ENCODE peak calls at places on chromosomes 16 and 17, in four cellular contexts. One of them, this sample, is unnamed.

GRCh38 chr17:1111599-1112443 is 68.0 kb downstream of the ABR start:
- DNase-seq in CD4-positive, alpha-beta T cell: no peak
- DNase-seq in mucosa of descending colon: peak
- DNase-seq in neural crest cell: no peak
- DNase-seq in this sample: peak

GRCh38 chr17:45227631-45228120 is 6.0 kb downstream of the FMNL1 start:
- DNase-seq in neural crest cell: no peak
- DNase-seq in CD4-positive, alpha-beta T cell: no peak
- DNase-seq in mucosa of descending colon: no peak
- DNase-seq in this sample: no peak

GRCh38 chr16:71328151-71328550 is 30.4 kb upstream of the CALB2 start:
- DNase-seq in neural crest cell: no peak
- DNase-seq in CD4-positive, alpha-beta T cell: no peak
- DNase-seq in mucosa of descending colon: no peak
- DNase-seq in this sample: no peak

GRCh38 chr17:30905742-30906100 is 317 bp downstream of the TEFM start:
- DNase-seq in mucosa of descending colon: no peak
- DNase-seq in neural crest cell: no peak
- DNase-seq in CD4-positive, alpha-beta T cell: no peak
- DNase-seq in this sample: peak

GRCh38 chr17:80991645-80992076 is at the start of gene CHMP6:
- DNase-seq in mucosa of descending colon: peak
- DNase-seq in CD4-positive, alpha-beta T cell: peak
- DNase-seq in neural crest cell: peak
- DNase-seq in this sample: peak

GRCh38 chr17:77613627-77614026 is 344.9 kb upstream of the TNRC6C start:
- DNase-seq in neural crest cell: no peak
- DNase-seq in mucosa of descending colon: no peak
- DNase-seq in CD4-positive, alpha-beta T cell: no peak
- DNase-seq in this sample: no peak

GRCh38 chr17:47694018-47694817 is at the start of gene TBKBP1:
- DNase-seq in neural crest cell: peak
- DNase-seq in CD4-positive, alpha-beta T cell: peak
- DNase-seq in mucosa of descending colon: peak
- DNase-seq in this sample: peak

GRCh38 chr17:2926019-2926650 is 129.9 kb downstream of the RAP1GAP2 start:
- DNase-seq in CD4-positive, alpha-beta T cell: no peak
- DNase-seq in mucosa of descending colon: no peak
- DNase-seq in neural crest cell: no peak
- DNase-seq in this sample: no peak

GRCh38 chr17:1643999-1644492 is 1.5 kb downstream of the SCARF1 start:
- DNase-seq in neural crest cell: no peak
- DNase-seq in CD4-positive, alpha-beta T cell: no peak
- DNase-seq in mucosa of descending colon: no peak
- DNase-seq in this sample: no peak

GRCh38 chr16:64489449-64489848 is 632.4 kb downstream of the CDH11 start:
- DNase-seq in neural crest cell: no peak
- DNase-seq in CD4-positive, alpha-beta T cell: no peak
- DNase-seq in mucosa of descending colon: no peak
- DNase-seq in this sample: no peak

GRCh38 chr17:17416007-17416399 is 60.8 kb upstream of the MED9 start:
- DNase-seq in neural crest cell: peak
- DNase-seq in mucosa of descending colon: no peak
- DNase-seq in CD4-positive, alpha-beta T cell: no peak
- DNase-seq in this sample: peak

GRCh38 chr16:89828870-89829629 is 775 bp downstream of the SPIRE2 start:
- DNase-seq in mucosa of descending colon: peak
- DNase-seq in CD4-positive, alpha-beta T cell: no peak
- DNase-seq in neural crest cell: no peak
- DNase-seq in this sample: no peak

GRCh38 chr17:12388206-12388605 is 277.5 kb upstream of the MYOCD start:
- DNase-seq in neural crest cell: no peak
- DNase-seq in CD4-positive, alpha-beta T cell: no peak
- DNase-seq in mucosa of descending colon: no peak
- DNase-seq in this sample: no peak

DNA sequence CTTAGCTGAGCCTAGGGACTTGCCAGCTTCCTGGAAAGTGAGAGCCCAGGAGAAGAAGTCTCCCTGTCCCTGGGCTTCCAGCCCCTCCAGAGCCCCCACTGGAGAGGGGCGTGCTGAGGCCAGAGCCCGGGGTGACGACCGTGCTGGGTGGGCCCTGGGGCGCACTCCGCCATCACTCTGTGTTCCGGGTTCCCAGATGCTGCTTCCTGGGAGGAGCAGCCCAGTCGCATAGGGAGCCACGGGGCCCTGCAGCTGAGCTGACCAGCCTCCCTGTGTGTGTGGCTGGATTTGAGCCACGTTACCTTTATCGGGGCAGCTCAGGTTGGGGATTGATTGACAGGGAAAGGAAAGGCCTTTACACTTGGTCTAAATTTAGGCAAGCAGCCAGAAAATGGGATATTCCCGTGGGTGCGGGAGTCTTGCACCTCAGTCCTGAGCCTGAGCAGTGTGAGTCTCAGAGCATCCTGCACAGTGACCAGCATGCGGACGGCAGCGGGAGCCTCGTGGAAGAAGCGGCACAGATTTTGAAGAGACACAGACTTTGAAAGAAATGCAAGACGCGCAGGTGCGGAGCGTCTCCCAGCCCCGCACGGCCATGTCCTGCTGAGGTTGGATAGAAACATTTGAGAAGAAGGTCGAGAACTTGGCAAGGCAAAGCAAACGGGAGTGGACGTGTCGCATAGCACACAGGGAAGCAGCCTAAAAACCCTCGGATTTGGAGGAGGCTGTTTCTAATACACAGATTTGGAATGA is 51.3 kb upstream of the ZNF750 start:
- DNase-seq in CD4-positive, alpha-beta T cell: no peak
- DNase-seq in neural crest cell: no peak
- DNase-seq in mucosa of descending colon: no peak
- DNase-seq in this sample: no peak
- TF ChIP-seq CTCF in CD4-positive, alpha-beta T cell: no peak
- TF ChIP-seq CTCF in neural crest cell: no peak
- TF ChIP-seq CTCF in mucosa of descending colon: no peak
- TF ChIP-seq CTCF in this sample: no peak

DNA sequence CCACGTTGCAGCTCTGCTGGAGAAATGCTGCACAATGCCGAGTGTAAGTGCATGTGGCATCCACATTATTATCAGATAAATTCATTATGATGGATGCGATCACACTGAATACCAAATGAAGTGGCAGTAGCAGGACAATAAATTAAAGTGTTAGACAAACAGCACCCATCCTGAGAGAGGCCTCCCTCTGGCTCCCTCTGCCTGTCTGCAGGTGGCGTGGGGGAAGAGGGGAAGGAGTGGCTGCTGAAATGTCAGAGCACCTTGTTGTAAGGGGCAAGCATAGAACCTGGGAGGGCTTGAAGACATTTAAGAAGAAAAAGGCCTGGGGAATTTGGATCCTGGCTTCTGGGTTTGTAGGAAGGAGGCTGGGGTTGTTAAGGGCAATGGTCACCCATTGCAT is 324.1 kb downstream of the HAPSTR1 start:
- DNase-seq in CD4-positive, alpha-beta T cell: no peak
- DNase-seq in neural crest cell: no peak
- DNase-seq in mucosa of descending colon: no peak
- DNase-seq in this sample: no peak
- TF ChIP-seq CTCF in CD4-positive, alpha-beta T cell: no peak
- TF ChIP-seq CTCF in neural crest cell: no peak
- TF ChIP-seq CTCF in mucosa of descending colon: no peak
- TF ChIP-seq CTCF in this sample: no peak

DNA sequence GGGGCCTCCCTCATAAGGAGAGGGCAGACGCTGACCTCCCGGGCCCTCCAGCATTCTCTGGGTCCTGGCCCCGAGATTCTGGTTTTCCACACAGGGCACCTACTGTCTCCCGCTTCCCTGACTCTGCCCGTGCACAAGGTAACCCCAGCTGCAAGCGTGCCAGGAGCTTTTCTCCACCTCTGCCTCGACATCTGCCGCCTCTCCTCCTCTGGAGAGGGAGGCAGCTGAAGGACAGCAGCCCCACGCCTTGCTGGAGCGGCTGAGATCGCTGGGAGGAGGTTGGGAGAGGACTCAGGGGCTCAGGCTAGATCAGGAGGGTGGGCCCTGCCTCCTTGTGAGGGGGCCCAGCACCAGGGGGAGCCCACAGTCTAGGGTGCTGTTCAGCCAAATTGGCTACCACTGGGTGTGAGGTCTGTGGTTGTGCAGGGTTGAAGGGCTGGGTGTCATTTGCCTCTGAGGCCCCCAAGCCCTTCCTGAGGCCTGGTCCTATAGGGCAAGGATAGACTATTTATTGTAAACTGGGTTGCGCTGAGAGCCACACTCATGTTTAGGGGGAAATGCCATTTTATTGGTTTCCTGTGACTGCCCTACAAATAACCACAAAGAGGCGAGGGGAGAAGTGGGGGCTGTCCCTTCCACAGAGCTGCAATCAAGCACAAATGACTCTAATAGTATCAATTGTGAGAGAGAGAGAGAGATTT is 3.4 kb upstream of the ZCCHC14 start:
- DNase-seq in neural crest cell: no peak
- DNase-seq in mucosa of descending colon: peak
- DNase-seq in CD4-positive, alpha-beta T cell: no peak
- DNase-seq in this sample: no peak
- TF ChIP-seq CTCF in neural crest cell: no peak
- TF ChIP-seq CTCF in mucosa of descending colon: no peak
- TF ChIP-seq CTCF in CD4-positive, alpha-beta T cell: no peak
- TF ChIP-seq CTCF in this sample: no peak

DNA sequence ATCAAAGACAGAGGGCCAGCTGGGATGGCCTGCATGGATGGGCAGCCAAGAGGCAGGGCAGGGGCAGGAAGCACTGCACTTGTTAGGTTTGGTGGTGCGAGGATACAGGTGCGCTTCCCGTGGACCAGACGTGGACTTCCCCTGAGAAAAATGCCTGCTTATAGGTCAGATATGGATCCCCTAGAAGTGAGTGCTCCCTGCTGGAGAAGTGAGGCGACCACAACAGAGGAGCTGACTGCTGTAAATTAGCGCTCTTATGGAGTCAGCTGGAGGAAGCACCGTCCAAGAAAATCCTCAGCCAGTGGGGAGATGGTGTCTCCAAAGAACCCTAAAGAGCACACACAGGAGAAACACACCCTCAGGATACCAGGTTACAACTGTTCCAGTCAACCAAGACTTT is 27.7 kb upstream of the CCDC182 start:
- DNase-seq in neural crest cell: no peak
- DNase-seq in mucosa of descending colon: no peak
- DNase-seq in CD4-positive, alpha-beta T cell: no peak
- DNase-seq in this sample: no peak
- TF ChIP-seq CTCF in neural crest cell: no peak
- TF ChIP-seq CTCF in mucosa of descending colon: no peak
- TF ChIP-seq CTCF in CD4-positive, alpha-beta T cell: no peak
- TF ChIP-seq CTCF in this sample: no peak

DNA sequence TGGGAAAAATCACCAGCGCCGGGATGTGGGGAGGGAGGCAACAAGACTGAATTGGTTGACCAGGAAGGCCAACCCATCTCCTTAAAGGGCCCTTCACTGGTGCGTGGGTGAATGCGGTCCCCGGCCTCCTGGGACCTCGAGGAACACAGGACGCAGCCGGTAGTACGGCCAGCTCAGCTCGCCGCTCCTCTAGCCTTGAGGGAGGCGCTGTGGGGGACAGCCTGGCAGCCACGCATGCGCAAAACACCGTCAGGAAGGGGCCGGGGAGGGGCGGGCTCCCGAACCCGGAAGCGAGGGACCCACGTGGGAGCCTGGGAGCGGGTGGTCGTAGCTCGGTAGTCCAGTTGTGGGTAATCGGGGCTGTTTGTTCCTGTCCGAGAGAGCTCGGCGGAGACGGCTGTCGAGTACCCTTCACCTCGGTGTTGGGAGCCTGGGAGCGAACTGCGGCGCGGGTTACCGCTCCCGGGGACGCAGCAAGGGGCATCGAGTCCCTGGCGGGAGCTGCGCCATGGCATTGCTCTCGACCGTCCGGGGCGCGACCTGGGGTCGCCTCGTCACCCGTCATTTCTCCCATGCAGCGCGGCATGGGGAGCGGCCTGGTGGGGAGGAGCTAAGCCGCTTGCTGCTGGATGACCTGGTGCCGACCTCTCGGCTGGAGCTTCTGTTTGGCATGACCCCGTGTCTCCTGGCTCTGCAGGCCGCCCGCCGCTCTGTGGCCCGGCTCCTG is at the start of gene MRM1:
- DNase-seq in neural crest cell: peak
- DNase-seq in mucosa of descending colon: peak
- DNase-seq in CD4-positive, alpha-beta T cell: peak
- DNase-seq in this sample: peak
- TF ChIP-seq CTCF in neural crest cell: peak
- TF ChIP-seq CTCF in mucosa of descending colon: no peak
- TF ChIP-seq CTCF in CD4-positive, alpha-beta T cell: no peak
- TF ChIP-seq CTCF in this sample: peak

DNA sequence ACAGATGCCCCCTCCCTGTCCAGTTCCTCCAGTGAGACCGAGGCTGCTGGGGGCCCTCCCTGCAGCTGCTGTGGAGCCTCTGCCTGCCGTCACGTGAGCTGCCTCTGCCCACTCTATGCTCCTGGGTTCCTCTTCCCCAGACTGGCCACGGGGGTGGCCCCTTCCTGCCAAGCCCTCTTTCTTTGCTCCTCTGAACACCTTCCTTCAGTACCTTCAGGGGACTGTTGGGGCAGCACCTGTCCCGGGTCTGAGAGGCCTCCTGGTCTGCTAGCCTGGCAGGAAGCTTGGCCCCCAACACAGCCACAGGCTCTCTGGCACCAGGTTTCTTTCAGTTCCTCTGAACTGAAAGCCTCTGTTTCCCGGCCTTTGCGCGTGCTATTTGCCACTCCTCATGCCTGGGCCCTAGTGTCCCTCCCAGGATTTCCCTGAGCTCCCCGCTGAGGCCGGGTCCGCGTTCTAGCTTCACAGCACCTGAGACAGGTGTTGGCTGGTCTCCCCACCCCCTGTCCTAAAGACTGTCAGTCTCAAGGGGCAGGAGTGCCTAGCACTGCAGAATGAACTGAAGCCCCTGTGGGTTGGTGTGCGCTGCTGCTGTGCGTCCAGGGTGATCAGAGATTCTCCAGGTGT is 6.6 kb upstream of the ATP6V0C start:
- DNase-seq in mucosa of descending colon: no peak
- DNase-seq in neural crest cell: no peak
- DNase-seq in CD4-positive, alpha-beta T cell: no peak
- DNase-seq in this sample: no peak
- TF ChIP-seq CTCF in mucosa of descending colon: no peak
- TF ChIP-seq CTCF in neural crest cell: no peak
- TF ChIP-seq CTCF in CD4-positive, alpha-beta T cell: no peak
- TF ChIP-seq CTCF in this sample: no peak

GRCh38 chr16:56667581-56668571 is at the start of gene MT1G:
- DNase-seq in mucosa of descending colon: peak
- DNase-seq in CD4-positive, alpha-beta T cell: no peak
- DNase-seq in neural crest cell: no peak
- DNase-seq in this sample: peak
- TF ChIP-seq CTCF in mucosa of descending colon: no peak
- TF ChIP-seq CTCF in CD4-positive, alpha-beta T cell: no peak
- TF ChIP-seq CTCF in neural crest cell: no peak
- TF ChIP-seq CTCF in this sample: no peak